ENCODE peak calls at places on chromosomes 5 and 9, in nine cellular contexts. K is GDM1; E is activated naive CD4-positive, alpha-beta T cell; G is AG20443; D is adipocyte; J is ureter; W is central memory CD8-positive, alpha-beta T cell; N is amniotic stem cell; O is erythroblast. M is an unnamed sample.

GRCh38 chr5:81908044-81908443 is 63.8 kb upstream of the ATG10 start:
- DNase-seq in K (no peak), E (no peak), G (no peak), D (no peak), J (no peak), W (no peak), N (no peak), O (no peak), M (no peak)

GRCh38 chr9:2704504-2704903 is 12.8 kb upstream of the KCNV2 start:
- DNase-seq in K (peak; percentile 49), E (no peak), G (peak; percentile 12), D (no peak), J (no peak), W (no peak), N (no peak), O (no peak), M (no peak)

GRCh38 chr5:178993236-178993765 is 1.8 kb downstream of the GRM6 start:
- DNase-seq in K (no peak), E (no peak), G (no peak), D (no peak), J (no peak), W (no peak), N (no peak), O (no peak), M (no peak)

GRCh38 chr5:36950586-36951457 is 74.3 kb downstream of the NIPBL start:
- DNase-seq in K (no peak), E (no peak), G (peak; percentile 67), D (peak; percentile 67), J (no peak), W (no peak), N (no peak), O (no peak), M (peak; percentile 40)

GRCh38 chr5:152349683-152350526 is 55.2 kb downstream of the NMUR2 start:
- DNase-seq in K (no peak), E (no peak), G (peak; percentile 42), D (peak; percentile 27), J (no peak), W (no peak), N (no peak), O (peak; percentile 39), M (no peak)

GRCh38 chr5:134738963-134739661 is 764 bp downstream of the CAMLG start:
- DNase-seq in K (no peak), E (no peak), G (peak; percentile 46), D (peak; percentile 67), J (no peak), W (peak; percentile 21), N (peak; percentile 31), O (peak; percentile 80), M (no peak)

GRCh38 chr5:34522599-34523381 is 133.3 kb upstream of the RAI14 start:
- DNase-seq in K (peak; percentile 21), E (no peak), G (peak; percentile 82), D (peak; percentile 97), J (peak; percentile 79), W (no peak), N (peak; percentile 81), O (peak; percentile 85), M (peak; percentile 82)

GRCh38 chr9:108837530-108837929 is 18.3 kb downstream of the ACTL7B start:
- DNase-seq in K (no peak), E (no peak), G (no peak), D (no peak), J (no peak), W (no peak), N (no peak), O (no peak), M (no peak)

GRCh38 chr5:8517461-8517860 is 648.5 kb downstream of the MTRR start:
- DNase-seq in K (no peak), E (no peak), G (no peak), D (no peak), J (no peak), W (no peak), N (no peak), O (no peak), M (no peak)

GRCh38 chr5:92019376-92019990 is 636.4 kb upstream of the ARRDC3 start:
- DNase-seq in K (no peak), E (no peak), G (no peak), D (peak; percentile 25), J (no peak), W (no peak), N (no peak), O (no peak), M (no peak)

GRCh38 chr5:56612759-56613158 is 202.6 kb upstream of the MAP3K1 start:
- DNase-seq in K (no peak), E (no peak), G (no peak), D (no peak), J (no peak), W (no peak), N (no peak), O (no peak), M (no peak)

GRCh38 chr9:95024097-95024671 is 293.3 kb downstream of the FANCC start:
- DNase-seq in K (no peak), E (no peak), G (no peak), D (no peak), J (no peak), W (no peak), N (no peak), O (no peak), M (no peak)

GRCh38 chr5:105812356-105812755 is 1858.4 kb downstream of the EFNA5 start:
- DNase-seq in K (no peak), E (no peak), G (no peak), D (peak; percentile 86), J (no peak), W (no peak), N (no peak), O (no peak), M (no peak)

GRCh38 chr5:52709171-52709925 is 78.4 kb upstream of the ITGA1 start:
- DNase-seq in K (peak; percentile 3), E (no peak), G (no peak), D (no peak), J (no peak), W (no peak), N (no peak), O (no peak), M (no peak)

GRCh38 chr5:58231041-58231440 is 228.8 kb downstream of the PLK2 start:
- DNase-seq in K (no peak), E (no peak), G (no peak), D (peak; percentile 17), J (no peak), W (no peak), N (no peak), O (no peak), M (no peak)

GRCh38 chr9:68967800-68968199 is 46.1 kb downstream of the PRKACG start:
- DNase-seq in K (no peak), E (no peak), G (no peak), D (no peak), J (no peak), W (no peak), N (no peak), O (no peak), M (no peak)

GRCh38 chr9:89802809-89803355 is 198.1 kb downstream of the GADD45G start:
- DNase-seq in K (no peak), E (no peak), G (no peak), D (no peak), J (no peak), W (no peak), N (no peak), O (no peak), M (no peak)

GRCh38 chr5:109511980-109512744 is 102.4 kb upstream of the PJA2 start:
- DNase-seq in K (no peak), E (no peak), G (no peak), D (no peak), J (no peak), W (no peak), N (no peak), O (no peak), M (no peak)

GRCh38 chr9:37925786-37926736 is 22.1 kb upstream of the SLC25A51 start:
- DNase-seq in K (no peak), E (no peak), G (peak; percentile 35), D (no peak), J (no peak), W (no peak), N (no peak), O (no peak), M (no peak)

GRCh38 chr5:140800816-140801493 is at the start of gene PCDHA3:
- DNase-seq in K (no peak), E (no peak), G (no peak), D (peak; percentile 2), J (no peak), W (no peak), N (no peak), O (peak; percentile 30), M (no peak)

GRCh38 chr5:179800696-179801201 is 5.9 kb downstream of the MGAT4B start:
- DNase-seq in K (no peak), E (no peak), G (no peak), D (no peak), J (no peak), W (no peak), N (no peak), O (peak; percentile 36), M (no peak)

M was measured in AG09319.